ENCODE peak calls at places on chromosomes 4 and X, in eight cellular contexts. Z is progenitor cell of endocrine pancreas; F is HFF-Myc; M is fibroblast of the aortic adventitia; H is GM13977; U is esophagus squamous epithelium; G is glutamatergic neuron; R is CD4-positive, alpha-beta T cell. C is an unnamed sample.

GRCh38 chr4:37455301-37456062 is 210.9 kb downstream of the NWD2 start:
- DNase-seq in G (no peak), R (no peak), H (no peak), M (no peak), Z (no peak), F (no peak), U (no peak), C (no peak)

GRCh38 chrX:86002076-86002896 is 45.1 kb downstream of the CHM start:
- DNase-seq in M (peak), G (no peak), Z (peak), F (no peak), H (no peak), U (no peak), R (no peak), C (no peak)

GRCh38 chr4:96593422-96593821 is 753.5 kb downstream of the PDHA2 start:
- DNase-seq in G (no peak), F (no peak), R (no peak), M (no peak), H (no peak), Z (no peak), U (no peak), C (no peak)

GRCh38 chrX:41275661-41276609 is 58.0 kb upstream of the DDX3X start:
- DNase-seq in R (peak), Z (peak), H (peak), U (no peak), G (peak), M (peak), F (peak), C (peak)

GRCh38 chr4:156291317-156291716 is 337.7 kb upstream of the CTSO start:
- DNase-seq in Z (no peak), G (no peak), R (no peak), U (no peak), H (no peak), M (peak), F (no peak), C (no peak)

GRCh38 chr4:16139066-16139945 is 55.5 kb upstream of the PROM1 start:
- DNase-seq in R (no peak), Z (no peak), G (no peak), U (no peak), H (no peak), F (no peak), M (no peak), C (no peak)

GRCh38 chrX:20412871-20413486 is 146.3 kb upstream of the RPS6KA3 start:
- DNase-seq in Z (no peak), M (no peak), G (no peak), H (peak), R (peak), F (no peak), U (peak), C (peak)

GRCh38 chrX:155071694-155072215 is 447 bp downstream of the BRCC3 start:
- DNase-seq in Z (no peak), M (no peak), G (peak), H (no peak), F (no peak), R (no peak), U (no peak), C (no peak)

GRCh38 chr4:88693792-88694191 is 3.8 kb downstream of the NAP1L5 start:
- DNase-seq in R (no peak), U (no peak), G (no peak), M (no peak), Z (no peak), F (no peak), H (no peak), C (no peak)

GRCh38 chr4:89723096-89723495 is 113.9 kb downstream of the SNCA start:
- DNase-seq in R (no peak), U (no peak), H (no peak), M (no peak), Z (no peak), G (no peak), F (no peak), C (no peak)

GRCh38 chr4:41509411-41510008 is 28.4 kb upstream of the LIMCH1 start:
- DNase-seq in Z (no peak), R (no peak), U (no peak), M (no peak), H (no peak), G (no peak), F (no peak), C (no peak)

GRCh38 chr4:118849867-118850812 is 14.2 kb upstream of the SEC24D start:
- DNase-seq in Z (no peak), H (no peak), U (no peak), G (no peak), F (no peak), M (peak), R (no peak), C (peak)

DNA sequence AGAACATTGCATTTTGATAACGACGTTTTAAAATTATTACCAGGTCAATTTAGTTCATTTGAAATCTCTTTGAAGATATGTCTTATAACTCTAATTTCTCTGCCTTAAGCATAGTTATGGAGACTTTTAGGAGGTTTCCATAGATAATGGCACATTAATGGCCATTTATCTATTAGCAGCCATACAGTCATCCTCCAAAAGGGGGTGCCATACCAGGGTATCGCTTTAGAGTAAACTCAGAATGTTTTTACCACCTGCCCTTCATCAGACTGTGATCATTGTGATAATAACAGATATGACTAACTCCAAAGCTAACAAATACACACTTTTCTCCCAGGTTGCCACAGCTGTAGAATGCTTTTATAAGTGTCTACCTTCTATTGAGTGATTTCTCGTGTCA is 461.5 kb downstream of the FSTL5 start:
- DNase-seq in U (no peak), Z (no peak), F (no peak), G (no peak), H (no peak), M (no peak), R (no peak), C (no peak)
- TF ChIP-seq CTCF in U (no peak), Z (peak), F (peak), G (peak), H (peak), M (no peak), R (no peak), C (no peak)

GRCh38 chrX:118615141-118615540 is 112.3 kb upstream of the IL13RA1 start:
- DNase-seq in H (no peak), U (no peak), F (no peak), G (no peak), Z (no peak), M (no peak), R (no peak), C (no peak)

GRCh38 chrX:118614150-118614549 is 113.3 kb upstream of the IL13RA1 start:
- DNase-seq in R (no peak), U (no peak), H (no peak), Z (no peak), M (no peak), G (no peak), F (no peak), C (no peak)

GRCh38 chrX:118612290-118612689 is 115.1 kb upstream of the IL13RA1 start:
- DNase-seq in Z (no peak), U (no peak), R (no peak), H (no peak), G (no peak), M (no peak), F (no peak), C (no peak)
- TF ChIP-seq CTCF in Z (no peak), U (no peak), R (no peak), H (no peak), G (no peak), M (no peak), F (no peak), C (no peak)

DNA sequence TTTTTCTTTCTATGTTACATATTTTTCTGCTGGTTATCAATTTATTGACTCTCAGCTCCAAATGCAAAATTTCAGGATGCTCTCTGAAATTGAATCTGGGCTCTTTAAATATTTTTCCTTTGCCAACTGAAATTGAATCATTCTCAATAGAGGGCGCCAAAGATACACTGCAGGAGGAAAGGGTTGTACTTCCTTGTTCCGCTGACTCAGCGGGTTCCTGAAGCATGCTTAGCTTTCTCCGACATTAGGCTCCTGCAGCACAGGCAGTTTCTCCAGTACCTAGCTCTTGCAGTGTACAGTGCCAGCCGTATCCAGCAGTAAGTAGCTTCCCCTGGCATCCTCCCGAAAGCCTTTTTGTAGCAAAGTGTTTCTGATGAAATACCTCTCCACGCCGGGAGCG is 28.8 kb upstream of the CFAP47 start:
- DNase-seq in M (no peak), F (no peak), G (peak), U (no peak), R (no peak), Z (no peak), H (peak), C (peak)
- TF ChIP-seq CTCF in M (no peak), F (no peak), G (peak), U (peak), R (no peak), Z (peak), H (peak), C (no peak)

DNA sequence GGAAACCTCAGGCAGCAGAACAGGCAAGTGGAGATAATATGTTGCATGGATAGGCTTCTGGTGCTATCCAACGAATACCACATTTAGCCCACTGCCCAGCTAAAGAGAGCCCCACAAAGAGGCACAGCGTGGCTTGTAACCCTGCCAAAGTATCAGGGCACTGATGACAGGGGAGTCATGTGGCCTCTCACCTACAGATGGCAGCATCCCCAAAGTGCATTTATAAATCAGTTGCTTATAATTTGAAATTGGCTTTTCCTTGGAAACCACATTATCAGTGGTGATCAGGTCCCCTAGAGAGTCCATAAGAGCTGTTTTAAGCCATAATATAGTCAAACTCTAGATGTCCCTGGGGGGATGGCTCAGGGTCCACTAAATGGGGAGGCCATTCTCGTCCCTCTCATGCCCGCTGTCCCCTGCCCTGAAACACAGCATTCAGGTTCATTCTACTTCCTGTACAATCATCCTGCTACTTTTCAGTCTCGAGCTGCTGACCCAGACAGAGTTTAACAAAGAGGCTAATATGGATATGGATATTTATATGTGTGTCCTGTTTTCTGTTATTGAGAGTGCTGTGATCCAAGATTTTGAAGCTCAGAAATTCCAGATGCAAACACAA is 28.6 kb downstream of the SRPX start:
- DNase-seq in H (peak), M (no peak), G (peak), F (no peak), R (no peak), Z (no peak), U (no peak), C (no peak)
- TF ChIP-seq CTCF in H (peak), M (peak), G (peak), F (peak), R (no peak), Z (peak), U (peak), C (no peak)

GRCh38 chrX:135170468-135170867 is 730 bp downstream of the CT55 start:
- DNase-seq in R (no peak), M (no peak), F (no peak), G (no peak), U (no peak), H (no peak), Z (no peak), C (no peak)
- TF ChIP-seq CTCF in R (no peak), M (no peak), F (no peak), G (no peak), U (no peak), H (no peak), Z (no peak), C (no peak)

C was measured in GM20000.